ENCODE peak calls at places on chromosome 19, in seven cellular contexts. One of them, this sample, is unnamed. For H3K36me3, the result is how much of the 10 kb centered on the place peaks cover.

GRCh38 chr19:13526552-13526951 is 20.3 kb upstream of the CACNA1A start:
- DNase-seq in heart right ventricle: no peak
- DNase-seq in astrocyte: no peak
- DNase-seq in tibial nerve: no peak
- DNase-seq in body of pancreas: no peak
- DNase-seq in Peyer's patch: no peak
- DNase-seq in pancreas: no peak
- DNase-seq in this sample: no peak

GRCh38 chr19:54364775-54365257 is at the start of gene LAIR1:
- DNase-seq in Peyer's patch: peak
- DNase-seq in heart right ventricle: no peak
- DNase-seq in pancreas: no peak
- DNase-seq in astrocyte: no peak
- DNase-seq in tibial nerve: no peak
- DNase-seq in body of pancreas: no peak
- DNase-seq in this sample: no peak

GRCh38 chr19:40611096-40611495 is 9.9 kb downstream of the LTBP4 start:
- DNase-seq in astrocyte: no peak
- DNase-seq in heart right ventricle: no peak
- DNase-seq in tibial nerve: no peak
- DNase-seq in pancreas: no peak
- DNase-seq in Peyer's patch: peak
- DNase-seq in body of pancreas: no peak
- DNase-seq in this sample: peak

GRCh38 chr19:50449236-50449899 is 16.7 kb downstream of the MYBPC2 start:
- DNase-seq in heart right ventricle: no peak
- DNase-seq in Peyer's patch: no peak
- DNase-seq in body of pancreas: no peak
- DNase-seq in tibial nerve: no peak
- DNase-seq in pancreas: no peak
- DNase-seq in astrocyte: no peak
- DNase-seq in this sample: no peak

GRCh38 chr19:53103903-53104203 is 631 bp upstream of the ZNF160 start:
- DNase-seq in pancreas: no peak
- DNase-seq in body of pancreas: no peak
- DNase-seq in Peyer's patch: no peak
- DNase-seq in astrocyte: no peak
- DNase-seq in tibial nerve: no peak
- DNase-seq in heart right ventricle: no peak
- DNase-seq in this sample: no peak

GRCh38 chr19:21202865-21203494 is 61.1 kb downstream of the ZNF431 start:
- DNase-seq in body of pancreas: peak
- DNase-seq in pancreas: no peak
- DNase-seq in tibial nerve: no peak
- DNase-seq in astrocyte: peak
- DNase-seq in Peyer's patch: no peak
- DNase-seq in heart right ventricle: peak
- DNase-seq in this sample: no peak

GRCh38 chr19:33799507-33799906 is 2.8 kb downstream of the KCTD15 start:
- DNase-seq in tibial nerve: no peak
- DNase-seq in astrocyte: no peak
- DNase-seq in pancreas: no peak
- DNase-seq in heart right ventricle: no peak
- DNase-seq in body of pancreas: no peak
- DNase-seq in Peyer's patch: no peak
- DNase-seq in this sample: no peak

GRCh38 chr19:19053508-19054314 is 10.1 kb upstream of the SLC25A42 start:
- DNase-seq in Peyer's patch: peak
- DNase-seq in tibial nerve: no peak
- DNase-seq in pancreas: peak
- DNase-seq in astrocyte: no peak
- DNase-seq in heart right ventricle: peak
- DNase-seq in body of pancreas: peak
- DNase-seq in this sample: no peak

GRCh38 chr19:13804830-13805683 is 9.8 kb downstream of the ZSWIM4 start:
- DNase-seq in pancreas: no peak
- DNase-seq in astrocyte: no peak
- DNase-seq in body of pancreas: peak
- DNase-seq in tibial nerve: no peak
- DNase-seq in heart right ventricle: no peak
- DNase-seq in Peyer's patch: no peak
- DNase-seq in this sample: no peak

GRCh38 chr19:42552086-42553065 is 24.1 kb upstream of the CEACAM1 start:
- DNase-seq in astrocyte: no peak
- DNase-seq in heart right ventricle: no peak
- DNase-seq in body of pancreas: no peak
- DNase-seq in pancreas: no peak
- DNase-seq in tibial nerve: no peak
- DNase-seq in Peyer's patch: no peak
- DNase-seq in this sample: no peak

GRCh38 chr19:14731200-14731599 is 41.4 kb downstream of the ZNF333 start:
- DNase-seq in heart right ventricle: no peak
- DNase-seq in Peyer's patch: no peak
- DNase-seq in pancreas: no peak
- DNase-seq in astrocyte: no peak
- DNase-seq in tibial nerve: no peak
- DNase-seq in body of pancreas: no peak
- DNase-seq in this sample: no peak

GRCh38 chr19:33302974-33303790 is 848 bp upstream of the CEBPA start:
- DNase-seq in astrocyte: peak
- DNase-seq in pancreas: peak
- DNase-seq in tibial nerve: no peak
- DNase-seq in Peyer's patch: peak
- DNase-seq in body of pancreas: peak
- DNase-seq in heart right ventricle: no peak
- DNase-seq in this sample: no peak

GRCh38 chr19:48859711-48860572 is 8.5 kb downstream of the PLEKHA4 start:
- DNase-seq in Peyer's patch: no peak
- DNase-seq in pancreas: peak
- DNase-seq in heart right ventricle: no peak
- DNase-seq in tibial nerve: no peak
- DNase-seq in body of pancreas: peak
- DNase-seq in astrocyte: no peak
- DNase-seq in this sample: peak

GRCh38 chr19:53432088-53432661 is 391 bp downstream of the ZNF761 start:
- DNase-seq in tibial nerve: no peak
- DNase-seq in heart right ventricle: peak
- DNase-seq in astrocyte: no peak
- DNase-seq in pancreas: peak
- DNase-seq in body of pancreas: peak
- DNase-seq in Peyer's patch: no peak
- DNase-seq in this sample: peak

DNA sequence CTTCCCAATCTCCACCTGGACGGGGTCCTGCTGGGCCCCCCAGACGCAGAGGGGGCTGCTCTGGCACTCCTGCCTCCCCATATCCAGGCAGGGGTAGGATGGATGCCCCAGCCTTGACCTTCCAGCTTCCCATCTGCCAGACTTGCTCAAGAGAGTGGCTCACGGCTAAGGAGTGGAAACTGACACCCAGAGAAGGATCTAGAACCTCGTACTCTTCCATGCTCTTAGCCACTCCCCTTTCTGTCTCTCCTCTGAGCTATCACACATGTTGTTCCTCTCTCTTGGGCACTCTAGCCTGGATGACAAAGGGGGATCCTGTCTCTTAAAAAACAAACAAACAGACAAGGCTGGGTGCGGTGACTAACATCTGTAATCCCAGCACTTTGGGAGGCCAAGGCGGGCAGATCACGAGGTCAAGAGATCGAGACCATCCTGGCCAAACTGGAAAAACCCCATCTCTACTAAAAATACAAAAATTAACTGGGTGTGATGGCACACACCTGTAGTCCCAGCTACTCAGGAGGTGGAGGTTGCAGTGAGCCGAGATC is 12.2 kb upstream of the FUT5 start:
- DNase-seq in heart right ventricle: no peak
- DNase-seq in Peyer's patch: no peak
- DNase-seq in pancreas: no peak
- DNase-seq in body of pancreas: no peak
- DNase-seq in tibial nerve: no peak
- DNase-seq in astrocyte: no peak
- DNase-seq in this sample: no peak
- H3K27ac ChIP-seq in heart right ventricle: no peak
- H3K27ac ChIP-seq in Peyer's patch: no peak
- H3K27ac ChIP-seq in pancreas: no peak
- H3K27ac ChIP-seq in body of pancreas: no peak
- H3K27ac ChIP-seq in tibial nerve: no peak
- H3K27ac ChIP-seq in astrocyte: no peak
- H3K27ac ChIP-seq in this sample: no peak

DNA sequence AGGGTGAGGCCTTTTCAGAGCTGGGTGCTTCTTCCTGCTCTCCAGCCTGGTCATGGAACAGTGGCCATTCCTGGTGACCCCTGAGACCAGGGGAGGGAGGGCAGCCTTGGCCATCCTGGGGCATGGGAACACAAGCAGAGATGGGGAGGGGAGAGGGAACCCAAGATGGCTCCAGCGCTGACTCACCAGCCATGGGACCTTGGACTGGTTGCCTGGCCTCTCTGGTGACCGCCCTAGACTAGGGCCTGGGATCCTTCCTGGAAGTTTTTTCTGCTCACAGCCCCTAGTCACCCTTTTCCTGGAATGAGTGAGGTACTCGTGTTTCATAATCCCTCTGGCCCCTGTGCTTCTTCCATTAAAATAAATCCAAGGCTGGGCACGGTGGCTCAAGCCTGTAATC is 3.3 kb upstream of the OPA3 start:
- DNase-seq in heart right ventricle: no peak
- DNase-seq in tibial nerve: no peak
- DNase-seq in pancreas: no peak
- DNase-seq in Peyer's patch: peak
- DNase-seq in body of pancreas: no peak
- DNase-seq in astrocyte: no peak
- DNase-seq in this sample: no peak
- H3K36me3 ChIP-seq in heart right ventricle: under half
- H3K36me3 ChIP-seq in tibial nerve: under half
- H3K36me3 ChIP-seq in pancreas: under half
- H3K36me3 ChIP-seq in Peyer's patch: under half
- H3K36me3 ChIP-seq in body of pancreas: under half
- H3K36me3 ChIP-seq in astrocyte: under half
- H3K36me3 ChIP-seq in this sample: under half

GRCh38 chr19:1511989-1512338 is 855 bp downstream of the ADAMTSL5 start:
- DNase-seq in tibial nerve: no peak
- DNase-seq in pancreas: no peak
- DNase-seq in astrocyte: no peak
- DNase-seq in Peyer's patch: no peak
- DNase-seq in heart right ventricle: no peak
- DNase-seq in body of pancreas: no peak
- DNase-seq in this sample: no peak

GRCh38 chr19:1511318-1511988 is 1.4 kb downstream of the ADAMTSL5 start:
- DNase-seq in Peyer's patch: no peak
- DNase-seq in astrocyte: no peak
- DNase-seq in heart right ventricle: no peak
- DNase-seq in body of pancreas: no peak
- DNase-seq in tibial nerve: no peak
- DNase-seq in pancreas: no peak
- DNase-seq in this sample: no peak

GRCh38 chr19:1513492-1514294 is 874 bp upstream of the ADAMTSL5 start:
- DNase-seq in tibial nerve: no peak
- DNase-seq in Peyer's patch: peak
- DNase-seq in pancreas: peak
- DNase-seq in astrocyte: no peak
- DNase-seq in heart right ventricle: no peak
- DNase-seq in body of pancreas: peak
- DNase-seq in this sample: peak

GRCh38 chr19:1514295-1514661 is 1.5 kb upstream of the ADAMTSL5 start:
- DNase-seq in astrocyte: no peak
- DNase-seq in Peyer's patch: no peak
- DNase-seq in heart right ventricle: no peak
- DNase-seq in tibial nerve: no peak
- DNase-seq in pancreas: no peak
- DNase-seq in body of pancreas: no peak
- DNase-seq in this sample: no peak

DNA sequence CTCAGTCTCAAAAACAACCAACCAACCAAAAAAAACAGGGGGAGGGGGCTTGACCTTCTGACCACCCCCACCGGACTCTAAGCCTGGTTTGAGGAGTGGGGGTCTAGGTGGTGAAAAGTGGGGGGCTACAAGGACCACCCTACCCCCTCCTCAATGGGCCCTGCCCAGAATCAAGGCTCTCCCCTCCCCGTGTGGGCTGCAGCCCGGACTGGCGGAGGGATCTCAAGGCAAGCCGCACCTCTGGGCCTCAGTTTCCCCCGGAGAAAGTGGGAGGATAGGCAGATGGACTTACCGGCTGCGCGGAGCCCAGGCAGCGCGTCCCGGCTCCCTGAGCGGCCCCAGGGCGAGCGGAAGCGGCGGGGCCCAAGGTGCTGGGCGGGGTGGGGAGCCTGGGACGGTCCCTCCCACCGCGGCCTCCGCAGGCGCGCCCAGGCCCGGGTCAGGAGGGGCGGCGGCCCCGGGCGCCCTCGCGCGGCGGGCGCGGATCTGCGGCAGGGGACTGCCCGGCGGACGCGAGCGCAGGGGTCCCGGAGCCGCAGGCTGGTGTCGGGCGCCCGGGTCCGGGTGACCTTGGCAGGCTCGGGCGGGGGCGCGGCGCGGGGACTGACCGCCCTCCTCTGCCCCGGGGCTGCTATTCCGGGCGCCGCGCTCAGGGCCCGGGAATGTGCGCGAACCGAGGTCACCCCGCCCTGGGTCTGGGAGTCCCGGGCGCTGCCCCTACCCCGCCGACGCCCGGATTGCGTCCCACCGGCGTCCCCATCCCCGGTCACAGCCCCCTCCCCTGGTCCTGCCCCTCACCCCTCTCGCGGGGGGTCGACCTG is at the start of gene ADAMTSL5:
- DNase-seq in Peyer's patch: peak
- DNase-seq in tibial nerve: no peak
- DNase-seq in pancreas: peak
- DNase-seq in body of pancreas: peak
- DNase-seq in astrocyte: no peak
- DNase-seq in heart right ventricle: peak
- DNase-seq in this sample: no peak
- TF ChIP-seq CTCF in Peyer's patch: no peak
- TF ChIP-seq CTCF in tibial nerve: peak
- TF ChIP-seq CTCF in pancreas: no peak
- TF ChIP-seq CTCF in body of pancreas: no peak
- TF ChIP-seq CTCF in astrocyte: no peak
- TF ChIP-seq CTCF in heart right ventricle: no peak
- TF ChIP-seq CTCF in this sample: no peak

GRCh38 chr19:18017275-18018083 is 9.5 kb downstream of the ARRDC2 start:
- DNase-seq in body of pancreas: no peak
- DNase-seq in heart right ventricle: peak
- DNase-seq in tibial nerve: no peak
- DNase-seq in Peyer's patch: no peak
- DNase-seq in astrocyte: no peak
- DNase-seq in pancreas: no peak
- DNase-seq in this sample: no peak

GRCh38 chr19:18010149-18010548 is 2.2 kb downstream of the ARRDC2 start:
- DNase-seq in Peyer's patch: no peak
- DNase-seq in heart right ventricle: no peak
- DNase-seq in tibial nerve: no peak
- DNase-seq in astrocyte: no peak
- DNase-seq in body of pancreas: no peak
- DNase-seq in pancreas: no peak
- DNase-seq in this sample: no peak

GRCh38 chr19:18014197-18014596 is 6.2 kb downstream of the ARRDC2 start:
- DNase-seq in body of pancreas: no peak
- DNase-seq in pancreas: no peak
- DNase-seq in heart right ventricle: no peak
- DNase-seq in Peyer's patch: peak
- DNase-seq in tibial nerve: no peak
- DNase-seq in astrocyte: no peak
- DNase-seq in this sample: no peak

GRCh38 chr19:18013210-18013609 is 5.2 kb downstream of the ARRDC2 start:
- DNase-seq in astrocyte: no peak
- DNase-seq in Peyer's patch: no peak
- DNase-seq in pancreas: no peak
- DNase-seq in body of pancreas: no peak
- DNase-seq in heart right ventricle: no peak
- DNase-seq in tibial nerve: no peak
- DNase-seq in this sample: no peak

GRCh38 chr19:18013621-18014111 is 5.7 kb downstream of the ARRDC2 start:
- DNase-seq in tibial nerve: no peak
- DNase-seq in Peyer's patch: peak
- DNase-seq in astrocyte: no peak
- DNase-seq in heart right ventricle: peak
- DNase-seq in pancreas: no peak
- DNase-seq in body of pancreas: no peak
- DNase-seq in this sample: no peak
- H3K27ac ChIP-seq in tibial nerve: peak
- H3K27ac ChIP-seq in Peyer's patch: peak
- H3K27ac ChIP-seq in astrocyte: no peak
- H3K27ac ChIP-seq in heart right ventricle: peak
- H3K27ac ChIP-seq in pancreas: no peak
- H3K27ac ChIP-seq in body of pancreas: peak
- H3K27ac ChIP-seq in this sample: no peak

This sample was measured in lung.